ENCODE peak calls at places on chromosome 2, in seven cellular contexts. O is SK-N-SH, V is HCT116, S is K562, Q is GM12878, D is HepG2, Y is H1. J is an unnamed sample.
A peak's percentile ranks its signal among the peaks of the same experiment; 100 is the strongest.

GRCh38 chr2:149733936-149734685 is 146.5 kb upstream of the MMADHC start:
- DNase-seq in O (peak; percentile 4), V (no peak), S (no peak), Q (no peak), D (no peak), Y (no peak), J (no peak)

GRCh38 chr2:153100139-153100538 is 378.4 kb downstream of the RPRM start:
- DNase-seq in O (no peak), V (no peak), S (no peak), Q (no peak), D (no peak), Y (no peak), J (no peak)

GRCh38 chr2:240815761-240816583 is 4.0 kb downstream of the KIF1A start:
- DNase-seq in O (no peak), V (no peak), S (no peak), Q (no peak), D (no peak), Y (no peak), J (no peak)

GRCh38 chr2:127117603-127118002 is 10.6 kb upstream of the BIN1 start:
- DNase-seq in O (no peak), V (no peak), S (no peak), Q (no peak), D (no peak), Y (peak; percentile 16), J (no peak)

GRCh38 chr2:146987996-146988395 is 856.8 kb upstream of the ACVR2A start:
- DNase-seq in O (no peak), V (no peak), S (no peak), Q (no peak), D (no peak), Y (no peak), J (no peak)

GRCh38 chr2:119025762-119026351 is 83.9 kb downstream of the MARCO start:
- DNase-seq in O (no peak), V (no peak), S (no peak), Q (no peak), D (no peak), Y (peak; percentile 44), J (no peak)

GRCh38 chr2:88765154-88765948 is 73.9 kb downstream of the RPIA start:
- DNase-seq in O (peak; percentile 52), V (no peak), S (no peak), Q (no peak), D (no peak), Y (peak; percentile 82), J (no peak)

GRCh38 chr2:190856985-190857384 is 23.6 kb upstream of the GLS start:
- DNase-seq in O (no peak), V (no peak), S (no peak), Q (no peak), D (no peak), Y (no peak), J (no peak)

GRCh38 chr2:135585586-135585985 is 54.3 kb downstream of the R3HDM1 start:
- DNase-seq in O (no peak), V (no peak), S (no peak), Q (no peak), D (no peak), Y (no peak), J (no peak)

GRCh38 chr2:102094917-102095316 is 47.6 kb upstream of the IL1R1 start:
- DNase-seq in O (no peak), V (peak; percentile 41), S (peak; percentile 28), Q (no peak), D (peak; percentile 82), Y (no peak), J (no peak)

GRCh38 chr2:159968282-159968900 is 94.0 kb downstream of the PLA2R1 start:
- DNase-seq in O (peak; percentile 39), V (peak; percentile 35), S (peak; percentile 31), Q (no peak), D (peak; percentile 31), Y (no peak), J (peak; percentile 51)

GRCh38 chr2:212021947-212022346 is 516.7 kb downstream of the ERBB4 start:
- DNase-seq in O (no peak), V (peak; percentile 3), S (no peak), Q (no peak), D (peak; percentile 7), Y (no peak), J (no peak)

GRCh38 chr2:32940598-32940997 is 6.2 kb upstream of the LTBP1 start:
- DNase-seq in O (no peak), V (no peak), S (no peak), Q (no peak), D (no peak), Y (no peak), J (no peak)

GRCh38 chr2:30979822-30980245 is 158.4 kb downstream of the GALNT14 start:
- DNase-seq in O (peak; percentile 55), V (peak; percentile 0), S (no peak), Q (no peak), D (no peak), Y (no peak), J (no peak)

GRCh38 chr2:69969991-69970390 is 8.6 kb upstream of the ASPRV1 start:
- DNase-seq in O (no peak), V (no peak), S (no peak), Q (no peak), D (no peak), Y (no peak), J (no peak)

GRCh38 chr2:158191076-158191566 is 89.4 kb downstream of the UPP2 start:
- DNase-seq in O (no peak), V (peak; percentile 13), S (no peak), Q (peak; percentile 48), D (peak; percentile 95), Y (no peak), J (no peak)

GRCh38 chr2:64166637-64167420 is 22.6 kb upstream of the PELI1 start:
- DNase-seq in O (no peak), V (no peak), S (no peak), Q (no peak), D (no peak), Y (no peak), J (no peak)

GRCh38 chr2:45134014-45134413 is 124.8 kb upstream of the SIX2 start:
- DNase-seq in O (no peak), V (no peak), S (no peak), Q (no peak), D (no peak), Y (no peak), J (no peak)

GRCh38 chr2:141331127-141331526 is 799.7 kb downstream of the LRP1B start:
- DNase-seq in O (no peak), V (no peak), S (no peak), Q (no peak), D (no peak), Y (no peak), J (no peak)

GRCh38 chr2:226733189-226733858 is 66.3 kb downstream of the IRS1 start:
- DNase-seq in O (no peak), V (no peak), S (no peak), Q (no peak), D (peak; percentile 98), Y (no peak), J (no peak)

GRCh38 chr2:168336786-168337388 is 89.5 kb upstream of the STK39 start:
- DNase-seq in O (no peak), V (peak; percentile 87), S (peak; percentile 28), Q (no peak), D (peak; percentile 69), Y (peak; percentile 67), J (peak; percentile 88)

GRCh38 chr2:144124882-144125281 is 395.0 kb downstream of the ZEB2 start:
- DNase-seq in O (no peak), V (no peak), S (no peak), Q (no peak), D (no peak), Y (no peak), J (no peak)

GRCh38 chr2:19971691-19972090 is 18.2 kb downstream of the WDR35 start:
- DNase-seq in O (no peak), V (no peak), S (no peak), Q (no peak), D (no peak), Y (no peak), J (no peak)

GRCh38 chr2:54657664-54658083 is 65.8 kb upstream of the EML6 start:
- DNase-seq in O (peak; percentile 67), V (peak; percentile 23), S (peak; percentile 47), Q (no peak), D (peak; percentile 62), Y (peak; percentile 65), J (peak; percentile 69)

GRCh38 chr2:119549236-119549635 is 5.0 kb downstream of the CFAP221 start:
- DNase-seq in O (peak; percentile 38), V (no peak), S (no peak), Q (no peak), D (no peak), Y (no peak), J (no peak)

GRCh38 chr2:229475753-229476152 is 204.7 kb upstream of the PID1 start:
- DNase-seq in O (no peak), V (no peak), S (no peak), Q (no peak), D (no peak), Y (no peak), J (no peak)

GRCh38 chr2:233082222-233082933 is 22.2 kb downstream of the INPP5D start:
- DNase-seq in O (no peak), V (no peak), S (no peak), Q (peak; percentile 95), D (no peak), Y (no peak), J (no peak)
- TF ChIP-seq JUND in O (no peak), V (no peak), S (no peak), Q (peak; percentile 91), D (no peak), Y (no peak), J (no peak)

GRCh38 chr2:43041661-43042360 is 184.6 kb downstream of the ZFP36L2 start:
- DNase-seq in O (peak; percentile 82), V (no peak), S (peak; percentile 89), Q (no peak), D (peak; percentile 46), Y (peak; percentile 60), J (no peak)
- TF ChIP-seq JUND in O (peak; percentile 100), V (peak; percentile 58), S (peak; percentile 95), Q (no peak), D (no peak), Y (peak; percentile 47), J (no peak)

GRCh38 chr2:187693923-187694322 is 139.7 kb upstream of the TFPI start:
- DNase-seq in O (no peak), V (no peak), S (no peak), Q (no peak), D (no peak), Y (no peak), J (no peak)

GRCh38 chr2:187687585-187687984 is 133.3 kb upstream of the TFPI start:
- DNase-seq in O (no peak), V (no peak), S (no peak), Q (no peak), D (no peak), Y (no peak), J (no peak)

GRCh38 chr2:187684181-187684580 is 129.9 kb upstream of the TFPI start:
- DNase-seq in O (no peak), V (no peak), S (no peak), Q (no peak), D (no peak), Y (no peak), J (no peak)

DNA sequence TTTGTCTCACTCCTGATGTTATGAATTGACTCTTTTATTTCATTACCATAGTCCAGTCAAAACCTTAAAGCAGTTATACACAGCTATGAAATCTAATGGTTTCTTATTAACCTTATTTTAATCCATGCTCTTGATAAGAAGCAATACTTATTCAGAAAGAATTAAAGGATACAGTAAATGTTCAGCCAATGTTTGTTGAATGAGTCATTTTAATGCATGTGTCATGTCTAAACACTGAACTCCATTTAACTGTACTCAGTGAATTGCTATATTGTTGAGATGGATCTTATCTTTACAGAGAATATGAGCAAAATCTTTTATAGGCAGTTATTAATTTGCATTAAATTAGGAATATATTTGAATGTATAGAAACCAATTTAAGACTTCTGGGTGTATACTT is 135.1 kb upstream of the TFPI start:
- DNase-seq in O (no peak), V (no peak), S (no peak), Q (no peak), D (no peak), Y (no peak), J (no peak)
- TF ChIP-seq JUND in O (peak; percentile 52), V (no peak), S (no peak), Q (no peak), D (no peak), Y (no peak), J (no peak)

GRCh38 chr2:187912956-187913355 is 358.7 kb upstream of the TFPI start:
- DNase-seq in O (no peak), V (no peak), S (no peak), Q (no peak), D (no peak), Y (no peak), J (no peak)
- TF ChIP-seq JUND in O (no peak), V (no peak), S (no peak), Q (no peak), D (no peak), Y (no peak), J (no peak)